ENCODE peak calls at places on chromosomes 4 and X, in four cellular contexts. One of them, this sample, is unnamed.

GRCh38 chr4:139617702-139618490 is 47.7 kb upstream of the MGST2 start:
- DNase-seq in psoas muscle: no peak
- DNase-seq in A549: no peak
- DNase-seq in GM23248: peak
- DNase-seq in this sample: no peak

GRCh38 chrX:148517191-148517590 is 16.8 kb downstream of the AFF2 start:
- DNase-seq in A549: no peak
- DNase-seq in GM23248: peak
- DNase-seq in psoas muscle: no peak
- DNase-seq in this sample: peak

GRCh38 chr4:105963461-105964400 is 68.5 kb downstream of the NPNT start:
- DNase-seq in A549: no peak
- DNase-seq in GM23248: peak
- DNase-seq in psoas muscle: no peak
- DNase-seq in this sample: peak

GRCh38 chr4:122503214-122503613 is 46.7 kb upstream of the IL2 start:
- DNase-seq in A549: no peak
- DNase-seq in psoas muscle: no peak
- DNase-seq in GM23248: no peak
- DNase-seq in this sample: no peak

GRCh38 chrX:48468693-48469691 is 1.1 kb downstream of the SLC38A5 start:
- DNase-seq in GM23248: no peak
- DNase-seq in A549: no peak
- DNase-seq in psoas muscle: no peak
- DNase-seq in this sample: no peak

GRCh38 chr4:20684852-20685763 is 15.2 kb upstream of the PACRGL start:
- DNase-seq in GM23248: peak
- DNase-seq in A549: peak
- DNase-seq in psoas muscle: no peak
- DNase-seq in this sample: no peak

GRCh38 chr4:107734120-107734519 is 14.1 kb upstream of the PAPSS1 start:
- DNase-seq in psoas muscle: no peak
- DNase-seq in A549: no peak
- DNase-seq in GM23248: peak
- DNase-seq in this sample: no peak

GRCh38 chr4:140195806-140196205 is 41.8 kb upstream of the MAML3 start:
- DNase-seq in A549: no peak
- DNase-seq in psoas muscle: no peak
- DNase-seq in GM23248: no peak
- DNase-seq in this sample: no peak

GRCh38 chr4:56506110-56506705 is 617 bp downstream of the ARL9 start:
- DNase-seq in GM23248: peak
- DNase-seq in psoas muscle: no peak
- DNase-seq in A549: no peak
- DNase-seq in this sample: no peak

GRCh38 chrX:115563633-115564182 is 2.7 kb downstream of the PLS3 start:
- DNase-seq in A549: no peak
- DNase-seq in GM23248: peak
- DNase-seq in psoas muscle: no peak
- DNase-seq in this sample: no peak

GRCh38 chr4:6109842-6110560 is 90.3 kb downstream of the JAKMIP1 start:
- DNase-seq in A549: peak
- DNase-seq in GM23248: no peak
- DNase-seq in psoas muscle: no peak
- DNase-seq in this sample: peak

GRCh38 chr4:112648263-112649054 is 11.5 kb downstream of the LARP7 start:
- DNase-seq in GM23248: no peak
- DNase-seq in A549: no peak
- DNase-seq in psoas muscle: no peak
- DNase-seq in this sample: no peak

GRCh38 chr4:146398896-146399443 is 122.8 kb downstream of the SLC10A7 start:
- DNase-seq in A549: no peak
- DNase-seq in GM23248: no peak
- DNase-seq in psoas muscle: no peak
- DNase-seq in this sample: no peak

GRCh38 chr4:21811576-21811975 is 137.0 kb downstream of the KCNIP4 start:
- DNase-seq in A549: no peak
- DNase-seq in GM23248: peak
- DNase-seq in psoas muscle: no peak
- DNase-seq in this sample: no peak

GRCh38 chr4:5932021-5932553 is 39.2 kb upstream of the CRMP1 start:
- DNase-seq in GM23248: no peak
- DNase-seq in psoas muscle: no peak
- DNase-seq in A549: no peak
- DNase-seq in this sample: no peak

GRCh38 chr4:85595098-85595775 is 120.3 kb downstream of the ARHGAP24 start:
- DNase-seq in A549: no peak
- DNase-seq in GM23248: no peak
- DNase-seq in psoas muscle: no peak
- DNase-seq in this sample: no peak

GRCh38 chr4:83542225-83542624 is 6.3 kb downstream of the GPAT3 start:
- DNase-seq in GM23248: no peak
- DNase-seq in A549: no peak
- DNase-seq in psoas muscle: no peak
- DNase-seq in this sample: no peak

GRCh38 chr4:97938141-97938540 is 205.1 kb downstream of the STPG2 start:
- DNase-seq in psoas muscle: no peak
- DNase-seq in GM23248: no peak
- DNase-seq in A549: no peak
- DNase-seq in this sample: no peak

GRCh38 chrX:11629593-11630211 is 36.0 kb downstream of the ARHGAP6 start:
- DNase-seq in A549: no peak
- DNase-seq in GM23248: peak
- DNase-seq in psoas muscle: peak
- DNase-seq in this sample: peak

GRCh38 chrX:14777484-14777883 is 95.4 kb downstream of the FANCB start:
- DNase-seq in psoas muscle: no peak
- DNase-seq in A549: no peak
- DNase-seq in GM23248: peak
- DNase-seq in this sample: peak

GRCh38 chr4:107757860-107758476 is 37.9 kb upstream of the PAPSS1 start:
- DNase-seq in psoas muscle: no peak
- DNase-seq in GM23248: peak
- DNase-seq in A549: peak
- DNase-seq in this sample: no peak

GRCh38 chr4:58776627-58777026 is 1666.4 kb upstream of the IGFBP7 start:
- DNase-seq in A549: peak
- DNase-seq in psoas muscle: no peak
- DNase-seq in GM23248: no peak
- DNase-seq in this sample: no peak

GRCh38 chr4:37793562-37793961 is 32.9 kb upstream of the PGM2 start:
- DNase-seq in GM23248: peak
- DNase-seq in A549: no peak
- DNase-seq in psoas muscle: no peak
- DNase-seq in this sample: peak

GRCh38 chr4:117610706-117611308 is 423.5 kb upstream of the NDST3 start:
- DNase-seq in A549: no peak
- DNase-seq in psoas muscle: no peak
- DNase-seq in GM23248: no peak
- DNase-seq in this sample: no peak

GRCh38 chrX:154363706-154364439 is 10.6 kb downstream of the FLNA start:
- DNase-seq in psoas muscle: no peak
- DNase-seq in A549: no peak
- DNase-seq in GM23248: no peak
- DNase-seq in this sample: no peak

GRCh38 chrX:11558972-11559371 is 106.7 kb downstream of the ARHGAP6 start:
- DNase-seq in A549: peak
- DNase-seq in GM23248: peak
- DNase-seq in psoas muscle: no peak
- DNase-seq in this sample: peak

GRCh38 chrX:276588-277171 is 4.5 kb upstream of the PLCXD1 start:
- DNase-seq in A549: peak
- DNase-seq in GM23248: peak
- DNase-seq in psoas muscle: no peak
- DNase-seq in this sample: peak

GRCh38 chrX:285076-285677 is 4.0 kb downstream of the PLCXD1 start:
- DNase-seq in A549: no peak
- DNase-seq in psoas muscle: no peak
- DNase-seq in GM23248: no peak
- DNase-seq in this sample: no peak

GRCh38 chrX:275967-276587 is 5.1 kb upstream of the PLCXD1 start:
- DNase-seq in A549: peak
- DNase-seq in psoas muscle: peak
- DNase-seq in GM23248: peak
- DNase-seq in this sample: peak

GRCh38 chrX:283115-283845 is 2.1 kb downstream of the PLCXD1 start:
- DNase-seq in GM23248: peak
- DNase-seq in psoas muscle: peak
- DNase-seq in A549: peak
- DNase-seq in this sample: peak

DNA sequence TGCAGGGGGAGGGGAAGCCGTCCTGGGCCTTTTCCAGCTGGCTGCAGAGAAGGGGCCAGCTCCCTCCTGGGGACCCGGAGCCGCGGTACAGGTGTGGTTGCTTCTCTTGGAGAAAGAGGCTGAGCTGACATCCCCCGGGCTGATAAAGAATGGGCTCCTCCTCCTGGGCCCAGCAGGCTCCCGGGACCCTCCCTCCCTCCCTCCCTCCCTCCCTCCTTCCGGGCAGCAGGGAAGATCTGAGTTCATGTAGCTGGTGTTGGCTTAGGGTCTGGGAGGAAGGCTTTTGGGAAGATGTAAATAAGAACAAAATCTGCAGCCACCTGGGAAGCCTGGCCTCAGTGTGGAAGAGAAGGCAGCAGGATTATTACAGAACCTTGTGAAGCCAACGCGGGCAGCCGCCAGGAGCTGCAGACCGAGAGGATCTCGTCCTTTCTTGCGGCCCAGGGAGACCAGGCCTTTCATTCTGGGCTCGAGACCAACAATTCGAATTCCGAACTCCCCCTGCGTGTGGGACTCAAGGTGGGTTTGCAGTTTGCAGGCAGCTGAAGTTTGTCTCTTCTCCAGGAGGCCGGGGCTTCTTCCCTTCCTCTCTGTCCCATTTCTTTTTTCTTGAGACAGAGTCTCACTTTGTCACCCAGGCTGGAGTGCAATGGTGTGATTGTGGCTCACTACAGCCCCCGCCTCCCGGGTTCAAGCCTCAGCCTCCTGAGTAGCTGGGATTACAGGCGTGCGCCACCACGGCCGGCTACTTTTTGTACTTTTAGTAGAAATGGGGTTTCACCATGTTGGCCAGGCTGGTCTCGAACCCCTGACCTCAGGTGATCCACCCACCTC is at the start of gene PLCXD1:
- DNase-seq in A549: peak
- DNase-seq in GM23248: peak
- DNase-seq in psoas muscle: no peak
- DNase-seq in this sample: no peak
- H3K27ac ChIP-seq in A549: peak
- H3K27ac ChIP-seq in GM23248: no peak
- H3K27ac ChIP-seq in psoas muscle: no peak
- H3K27ac ChIP-seq in this sample: no peak

DNA sequence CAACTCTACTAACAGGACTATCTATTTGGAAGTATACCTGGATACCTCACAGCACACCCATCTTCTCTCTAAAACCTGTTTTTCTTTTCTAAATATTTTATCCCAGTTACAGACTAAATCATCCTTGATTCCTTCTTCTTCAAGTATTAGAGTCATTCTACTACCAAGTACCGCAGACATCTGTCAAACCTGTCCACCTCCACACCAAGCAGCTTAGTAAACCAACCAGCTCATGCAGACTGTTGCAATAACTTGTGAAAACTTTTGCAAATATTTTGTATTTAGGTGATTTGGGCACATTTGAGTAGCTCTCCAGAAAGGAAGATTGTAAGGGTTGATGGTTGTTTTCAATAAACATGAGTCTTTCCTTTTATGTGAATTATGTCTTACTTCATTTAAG is 238.6 kb downstream of the ADAMTS3 start:
- DNase-seq in A549: no peak
- DNase-seq in GM23248: no peak
- DNase-seq in psoas muscle: no peak
- DNase-seq in this sample: no peak
- H3K27ac ChIP-seq in A549: no peak
- H3K27ac ChIP-seq in GM23248: no peak
- H3K27ac ChIP-seq in psoas muscle: no peak
- H3K27ac ChIP-seq in this sample: no peak

GRCh38 chr4:1221155-1221870 is 27.6 kb downstream of the CTBP1 start:
- DNase-seq in psoas muscle: no peak
- DNase-seq in A549: no peak
- DNase-seq in GM23248: no peak
- DNase-seq in this sample: no peak
- H3K27ac ChIP-seq in psoas muscle: no peak
- H3K27ac ChIP-seq in A549: no peak
- H3K27ac ChIP-seq in GM23248: no peak
- H3K27ac ChIP-seq in this sample: no peak

DNA sequence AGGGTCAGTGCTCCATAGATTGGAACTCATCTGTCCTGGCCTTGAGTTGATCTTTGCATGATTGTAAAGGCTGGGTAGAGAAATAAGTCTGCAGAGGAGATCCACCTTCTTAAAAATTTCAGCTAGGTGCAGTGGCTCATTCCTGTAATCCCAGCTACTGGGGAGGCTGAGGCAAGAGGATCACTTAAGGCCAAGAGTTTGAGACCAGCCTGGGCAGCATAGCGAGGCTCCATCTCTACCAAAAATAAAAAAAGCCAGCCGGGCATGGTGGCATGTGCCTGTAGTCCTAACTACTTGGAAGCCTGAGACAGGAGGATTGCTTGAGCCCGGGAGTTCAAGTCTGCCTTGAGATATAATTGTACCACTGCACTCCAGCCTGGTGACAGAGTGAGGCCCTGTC is 476 bp upstream of the CXCR3 start:
- DNase-seq in A549: no peak
- DNase-seq in GM23248: no peak
- DNase-seq in psoas muscle: no peak
- DNase-seq in this sample: no peak
- H3K27ac ChIP-seq in A549: no peak
- H3K27ac ChIP-seq in GM23248: no peak
- H3K27ac ChIP-seq in psoas muscle: no peak
- H3K27ac ChIP-seq in this sample: no peak

GRCh38 chr4:150572704-150573504 is 9.0 kb upstream of the MAB21L2 start:
- DNase-seq in A549: no peak
- DNase-seq in psoas muscle: no peak
- DNase-seq in GM23248: no peak
- DNase-seq in this sample: no peak

GRCh38 chr4:150567070-150567469 is 14.9 kb upstream of the MAB21L2 start:
- DNase-seq in psoas muscle: no peak
- DNase-seq in GM23248: no peak
- DNase-seq in A549: no peak
- DNase-seq in this sample: no peak

GRCh38 chr4:150570862-150571261 is 11.1 kb upstream of the MAB21L2 start:
- DNase-seq in psoas muscle: no peak
- DNase-seq in A549: no peak
- DNase-seq in GM23248: no peak
- DNase-seq in this sample: no peak

GRCh38 chr4:150569384-150569987 is 12.5 kb upstream of the MAB21L2 start:
- DNase-seq in psoas muscle: no peak
- DNase-seq in GM23248: peak
- DNase-seq in A549: peak
- DNase-seq in this sample: peak

DNA sequence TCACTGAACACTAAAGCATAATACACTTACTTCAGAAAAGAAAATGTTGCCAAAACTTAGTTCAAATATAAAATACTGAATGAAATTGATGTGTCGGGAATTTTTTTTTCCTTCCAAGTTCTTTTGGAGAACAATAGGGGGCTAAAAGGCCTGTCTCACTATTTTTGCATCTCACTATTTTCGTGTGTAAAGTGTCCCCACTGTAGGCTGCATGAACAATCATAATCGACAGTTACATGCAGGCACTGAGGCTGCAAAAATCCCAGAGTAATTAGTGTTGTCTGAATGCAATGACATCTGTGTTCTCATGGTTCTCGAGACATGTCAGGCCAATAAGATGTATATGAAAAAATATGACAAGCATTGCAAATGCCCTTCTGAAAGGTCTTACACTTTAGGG is 11.8 kb upstream of the MAB21L2 start:
- DNase-seq in psoas muscle: no peak
- DNase-seq in A549: no peak
- DNase-seq in GM23248: no peak
- DNase-seq in this sample: no peak
- H3K27ac ChIP-seq in psoas muscle: no peak
- H3K27ac ChIP-seq in A549: peak
- H3K27ac ChIP-seq in GM23248: no peak
- H3K27ac ChIP-seq in this sample: no peak